ENCODE peak calls at places on chromosomes 7 and 10, in eight cellular contexts. S is cardiac muscle cell; M is GM12878; N is mammary epithelial cell; I is prostate gland; W is mesendoderm; V is naive thymus-derived CD4-positive, alpha-beta T cell; B is thoracic aorta. J is an unnamed sample. For H3K27me3 and H3K36me3, the result is how much of the 10 kb centered on the place peaks cover.

GRCh38 chr7:150972094-150972493 is 6.0 kb downstream of the KCNH2 start:
- DNase-seq in S (no peak), M (no peak), N (no peak), I (no peak), W (no peak), V (no peak), B (no peak), J (no peak)

GRCh38 chr7:158010956-158011698 is 576.5 kb downstream of the PTPRN2 start:
- DNase-seq in S (no peak), M (no peak), N (no peak), I (no peak), W (no peak), V (no peak), B (no peak), J (no peak)

GRCh38 chr10:14532473-14533251 is 201.9 kb upstream of the FRMD4A start:
- DNase-seq in S (no peak), M (no peak), N (peak), I (no peak), W (peak), V (no peak), B (no peak), J (no peak)

GRCh38 chr7:45923290-45923689 is 2.2 kb upstream of the IGFBP3 start:
- DNase-seq in S (peak), M (no peak), N (peak), I (peak), W (peak), V (no peak), B (no peak), J (peak)

GRCh38 chr7:99312316-99313203 is 13.1 kb upstream of the ARPC1A start:
- DNase-seq in S (peak), M (peak), N (peak), I (peak), W (peak), V (peak), B (peak), J (peak)

GRCh38 chr10:10699427-10699826 is 318.2 kb upstream of the CELF2 start:
- DNase-seq in S (no peak), M (no peak), N (no peak), I (no peak), W (peak), V (no peak), B (no peak), J (no peak)

GRCh38 chr7:3309140-3309539 is 8.1 kb downstream of the SDK1 start:
- DNase-seq in S (no peak), M (no peak), N (peak), I (no peak), W (no peak), V (no peak), B (no peak), J (no peak)

GRCh38 chr10:4725917-4726606 is 99.9 kb upstream of the AKR1E2 start:
- DNase-seq in S (no peak), M (no peak), N (peak), I (no peak), W (no peak), V (no peak), B (no peak), J (no peak)

GRCh38 chr7:149147072-149147729 is at the start of gene ZNF398:
- DNase-seq in S (peak), M (peak), N (peak), I (peak), W (peak), V (peak), B (peak), J (peak)

GRCh38 chr7:21960922-21961321 is 15.2 kb upstream of the CDCA7L start:
- DNase-seq in S (no peak), M (no peak), N (peak), I (no peak), W (no peak), V (no peak), B (no peak), J (no peak)

GRCh38 chr7:112638675-112639400 is 151.4 kb downstream of the TMEM168 start:
- DNase-seq in S (no peak), M (peak), N (no peak), I (no peak), W (no peak), V (no peak), B (no peak), J (no peak)

GRCh38 chr7:42274052-42274451 is 37.0 kb upstream of the GLI3 start:
- DNase-seq in S (no peak), M (no peak), N (peak), I (no peak), W (no peak), V (no peak), B (no peak), J (no peak)

GRCh38 chr10:84493951-84494848 is 165.8 kb downstream of the CCSER2 start:
- DNase-seq in S (no peak), M (no peak), N (peak), I (no peak), W (peak), V (no peak), B (no peak), J (no peak)

GRCh38 chr10:1420663-1421362 is 316.5 kb downstream of the ADARB2 start:
- DNase-seq in S (peak), M (no peak), N (peak), I (peak), W (peak), V (peak), B (no peak), J (peak)

GRCh38 chr7:110399421-110399820 is 691.5 kb upstream of the LRRN3 start:
- DNase-seq in S (no peak), M (no peak), N (no peak), I (no peak), W (no peak), V (no peak), B (no peak), J (no peak)

GRCh38 chr7:129947701-129948100 is 5.1 kb downstream of the UBE2H start:
- DNase-seq in S (no peak), M (no peak), N (no peak), I (no peak), W (no peak), V (no peak), B (no peak), J (no peak)

GRCh38 chr10:123327450-123327849 is 173.2 kb downstream of the BUB3 start:
- DNase-seq in S (no peak), M (peak), N (no peak), I (no peak), W (no peak), V (no peak), B (no peak), J (no peak)

GRCh38 chr10:37225163-37225562 is 99.8 kb downstream of the ANKRD30A start:
- DNase-seq in S (no peak), M (no peak), N (no peak), I (no peak), W (no peak), V (no peak), B (no peak), J (no peak)

GRCh38 chr10:43251664-43252165 is 15.2 kb downstream of the RASGEF1A start:
- DNase-seq in S (no peak), M (no peak), N (no peak), I (no peak), W (no peak), V (no peak), B (no peak), J (peak)

GRCh38 chr7:151083071-151083823 is at the start of gene TMUB1:
- DNase-seq in S (peak), M (no peak), N (peak), I (peak), W (peak), V (peak), B (no peak), J (peak)

GRCh38 chr10:1412531-1413189 is 324.7 kb downstream of the ADARB2 start:
- DNase-seq in S (no peak), M (no peak), N (no peak), I (no peak), W (no peak), V (no peak), B (no peak), J (no peak)

GRCh38 chr10:128097783-128098182 is 28.4 kb downstream of the MKI67 start:
- DNase-seq in S (no peak), M (no peak), N (no peak), I (no peak), W (no peak), V (no peak), B (no peak), J (no peak)

GRCh38 chr7:2619120-2619519 is 12.7 kb upstream of the TTYH3 start:
- DNase-seq in S (no peak), M (no peak), N (no peak), I (no peak), W (no peak), V (no peak), B (no peak), J (no peak)

GRCh38 chr10:3274414-3274813 is 101.8 kb upstream of the PITRM1 start:
- DNase-seq in S (no peak), M (no peak), N (no peak), I (no peak), W (no peak), V (no peak), B (no peak), J (no peak)

GRCh38 chr10:99689461-99689860 is 30.2 kb downstream of the ENTPD7 start:
- DNase-seq in S (no peak), M (no peak), N (peak), I (no peak), W (no peak), V (no peak), B (no peak), J (no peak)

GRCh38 chr7:12884856-12885440 is 197.5 kb downstream of the ARL4A start:
- DNase-seq in S (no peak), M (no peak), N (no peak), I (no peak), W (peak), V (no peak), B (no peak), J (no peak)

GRCh38 chr10:102629661-102630614 is 14.3 kb upstream of the TRIM8 start:
- DNase-seq in S (peak), M (no peak), N (peak), I (no peak), W (peak), V (no peak), B (no peak), J (no peak)

GRCh38 chr7:27514861-27515260 is 147.8 kb downstream of the HIBADH start:
- DNase-seq in S (peak), M (no peak), N (no peak), I (no peak), W (no peak), V (no peak), B (no peak), J (no peak)

GRCh38 chr7:38846280-38846679 is 62.7 kb downstream of the VPS41 start:
- DNase-seq in S (no peak), M (no peak), N (no peak), I (no peak), W (no peak), V (no peak), B (no peak), J (peak)

GRCh38 chr10:112269266-112269665 is 13.9 kb upstream of the TECTB start:
- DNase-seq in S (no peak), M (no peak), N (peak), I (no peak), W (no peak), V (no peak), B (no peak), J (no peak)

GRCh38 chr10:8050561-8051108 is 3.9 kb upstream of the GATA3 start:
- DNase-seq in S (no peak), M (no peak), N (peak), I (no peak), W (peak), V (peak), B (no peak), J (peak)
- H3K4me3 ChIP-seq in S (peak), M (no peak), N (peak), I (peak), W (peak), V (peak), B (peak), J (peak)

DNA sequence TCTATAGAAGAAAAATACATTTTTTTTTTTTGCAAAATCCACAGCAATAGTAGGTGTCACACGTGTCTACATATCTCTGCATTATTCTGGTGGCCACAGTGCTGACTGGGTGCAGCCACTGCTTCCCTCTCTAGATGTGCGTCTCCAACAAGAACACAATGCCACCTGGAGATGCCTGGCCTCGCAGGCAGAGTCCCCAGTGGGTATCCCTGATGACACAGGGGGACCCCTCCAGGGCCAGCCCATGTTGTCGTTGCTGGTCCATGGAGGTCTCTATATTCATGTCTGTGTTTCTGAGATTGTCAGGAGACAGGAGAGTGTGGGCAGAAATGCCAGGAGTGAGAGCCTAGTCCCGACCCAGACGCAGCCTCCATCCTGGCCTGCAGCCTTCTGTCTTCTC is 345.9 kb upstream of the SHH start:
- DNase-seq in S (no peak), M (no peak), N (no peak), I (no peak), W (no peak), V (no peak), B (no peak), J (no peak)
- H3K27me3 ChIP-seq in S (under half), M (under half), N (under half), I (under half), W (under half), V (under half), B (under half), J (under half)

GRCh38 chr10:124401633-124402032 is 17.1 kb downstream of the OAT start:
- DNase-seq in S (no peak), M (no peak), N (no peak), I (no peak), W (no peak), V (no peak), B (no peak), J (no peak)
- H3K36me3 ChIP-seq in S (under half), M (under half), N (under half), I (under half), W (under half), V (under half), B (half or more), J (half or more)

GRCh38 chr7:108254259-108254658 is 124.1 kb upstream of the LAMB4 start:
- DNase-seq in S (no peak), M (no peak), N (no peak), I (no peak), W (no peak), V (no peak), B (no peak), J (no peak)
- H3K4me3 ChIP-seq in S (no peak), M (no peak), N (no peak), I (no peak), W (no peak), V (no peak), B (no peak), J (no peak)

GRCh38 chr10:82737556-82737955 is 862.6 kb downstream of the NRG3 start:
- DNase-seq in S (no peak), M (no peak), N (no peak), I (no peak), W (peak), V (no peak), B (no peak), J (no peak)
- H3K27me3 ChIP-seq in S (under half), M (under half), N (under half), I (under half), W (under half), V (under half), B (under half), J (under half)

GRCh38 chr7:73966062-73966940 is 61.7 kb upstream of the ELN start:
- DNase-seq in S (no peak), M (no peak), N (peak), I (no peak), W (no peak), V (no peak), B (no peak), J (no peak)

GRCh38 chr7:73967832-73968295 is 60.1 kb upstream of the ELN start:
- DNase-seq in S (no peak), M (no peak), N (no peak), I (no peak), W (no peak), V (no peak), B (no peak), J (no peak)

GRCh38 chr7:73966941-73967831 is 60.8 kb upstream of the ELN start:
- DNase-seq in S (no peak), M (no peak), N (no peak), I (no peak), W (peak), V (no peak), B (no peak), J (no peak)

GRCh38 chr7:73969991-73970390 is 58.0 kb upstream of the ELN start:
- DNase-seq in S (no peak), M (no peak), N (no peak), I (no peak), W (no peak), V (no peak), B (no peak), J (no peak)

GRCh38 chr7:73968511-73968910 is 59.5 kb upstream of the ELN start:
- DNase-seq in S (no peak), M (no peak), N (no peak), I (no peak), W (no peak), V (no peak), B (no peak), J (no peak)
- H3K36me3 ChIP-seq in S (under half), M (under half), N (under half), I (under half), W (under half), V (under half), B (under half), J (under half)